ENCODE peak calls at places on chromosomes 11 and 22, in five cellular contexts. One of them, this sample, is unnamed.

GRCh38 chr11:44766112-44766971 is 39.6 kb downstream of the TSPAN18 start:
- DNase-seq in tibial nerve: no peak
- DNase-seq in dorsolateral prefrontal cortex: no peak
- DNase-seq in colonic mucosa: no peak
- DNase-seq in thoracic aorta: peak
- DNase-seq in this sample: no peak

GRCh38 chr11:96293583-96293982 is 49.4 kb downstream of the MAML2 start:
- DNase-seq in tibial nerve: no peak
- DNase-seq in dorsolateral prefrontal cortex: no peak
- DNase-seq in colonic mucosa: no peak
- DNase-seq in thoracic aorta: no peak
- DNase-seq in this sample: no peak

GRCh38 chr22:42688241-42688913 is 32.3 kb downstream of the A4GALT start:
- DNase-seq in tibial nerve: peak
- DNase-seq in dorsolateral prefrontal cortex: no peak
- DNase-seq in colonic mucosa: peak
- DNase-seq in thoracic aorta: peak
- DNase-seq in this sample: peak

GRCh38 chr22:28116261-28116673 is 197.2 kb upstream of the PITPNB start:
- DNase-seq in tibial nerve: no peak
- DNase-seq in dorsolateral prefrontal cortex: no peak
- DNase-seq in colonic mucosa: no peak
- DNase-seq in thoracic aorta: peak
- DNase-seq in this sample: peak

GRCh38 chr11:35352107-35352888 is 67.1 kb downstream of the SLC1A2 start:
- DNase-seq in tibial nerve: no peak
- DNase-seq in dorsolateral prefrontal cortex: no peak
- DNase-seq in colonic mucosa: no peak
- DNase-seq in thoracic aorta: no peak
- DNase-seq in this sample: no peak

GRCh38 chr11:72719551-72719950 is 32.7 kb downstream of the ARAP1 start:
- DNase-seq in tibial nerve: no peak
- DNase-seq in dorsolateral prefrontal cortex: no peak
- DNase-seq in colonic mucosa: no peak
- DNase-seq in thoracic aorta: no peak
- DNase-seq in this sample: no peak

GRCh38 chr22:17990942-17991341 is 33.4 kb downstream of the MICAL3 start:
- DNase-seq in tibial nerve: no peak
- DNase-seq in dorsolateral prefrontal cortex: no peak
- DNase-seq in colonic mucosa: no peak
- DNase-seq in thoracic aorta: no peak
- DNase-seq in this sample: no peak

GRCh38 chr11:33980896-33981295 is 70.6 kb upstream of the CAPRIN1 start:
- DNase-seq in tibial nerve: no peak
- DNase-seq in dorsolateral prefrontal cortex: no peak
- DNase-seq in colonic mucosa: no peak
- DNase-seq in thoracic aorta: no peak
- DNase-seq in this sample: no peak

GRCh38 chr22:19143967-19144400 is 467 bp downstream of the ESS2 start:
- DNase-seq in tibial nerve: no peak
- DNase-seq in dorsolateral prefrontal cortex: no peak
- DNase-seq in colonic mucosa: no peak
- DNase-seq in thoracic aorta: no peak
- DNase-seq in this sample: no peak

GRCh38 chr11:105244157-105244820 is 104.7 kb upstream of the CARD18 start:
- DNase-seq in tibial nerve: no peak
- DNase-seq in dorsolateral prefrontal cortex: no peak
- DNase-seq in colonic mucosa: no peak
- DNase-seq in thoracic aorta: peak
- DNase-seq in this sample: peak

GRCh38 chr22:18060646-18061620 is 16.9 kb upstream of the PEX26 start:
- DNase-seq in tibial nerve: no peak
- DNase-seq in dorsolateral prefrontal cortex: no peak
- DNase-seq in colonic mucosa: peak
- DNase-seq in thoracic aorta: no peak
- DNase-seq in this sample: no peak

GRCh38 chr11:62069374-62069773 is 54.4 kb upstream of the INCENP start:
- DNase-seq in tibial nerve: no peak
- DNase-seq in dorsolateral prefrontal cortex: no peak
- DNase-seq in colonic mucosa: no peak
- DNase-seq in thoracic aorta: no peak
- DNase-seq in this sample: no peak

GRCh38 chr11:115707180-115707905 is 203.1 kb upstream of the CADM1 start:
- DNase-seq in tibial nerve: peak
- DNase-seq in dorsolateral prefrontal cortex: no peak
- DNase-seq in colonic mucosa: no peak
- DNase-seq in thoracic aorta: no peak
- DNase-seq in this sample: no peak

GRCh38 chr11:92697461-92698314 is 271.8 kb upstream of the MTNR1B start:
- DNase-seq in tibial nerve: no peak
- DNase-seq in dorsolateral prefrontal cortex: no peak
- DNase-seq in colonic mucosa: no peak
- DNase-seq in thoracic aorta: no peak
- DNase-seq in this sample: no peak

GRCh38 chr22:49664891-49665290 is 162.8 kb downstream of the BRD1 start:
- DNase-seq in tibial nerve: no peak
- DNase-seq in dorsolateral prefrontal cortex: no peak
- DNase-seq in colonic mucosa: no peak
- DNase-seq in thoracic aorta: no peak
- DNase-seq in this sample: no peak

DNA sequence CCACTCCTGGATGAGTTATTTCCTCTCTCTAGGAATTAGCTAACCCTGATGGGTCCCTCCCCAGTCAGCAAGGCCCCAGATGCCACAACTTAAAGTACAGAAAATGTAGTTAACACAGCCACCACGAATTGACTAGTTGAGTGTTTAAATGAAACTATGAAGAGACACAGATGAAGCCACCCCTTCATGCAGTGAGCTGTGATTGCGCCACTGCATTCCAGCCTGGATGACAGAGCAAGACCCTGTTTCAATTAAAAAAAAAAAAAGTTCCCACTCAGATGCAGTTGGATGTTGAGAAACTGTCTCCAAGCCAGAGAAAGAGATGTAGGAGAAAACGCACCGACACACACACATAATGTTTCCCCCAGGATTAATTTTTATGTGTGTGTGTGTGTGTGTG is 53.3 kb downstream of the SCN3B start:
- DNase-seq in tibial nerve: no peak
- DNase-seq in dorsolateral prefrontal cortex: no peak
- DNase-seq in colonic mucosa: no peak
- DNase-seq in thoracic aorta: no peak
- DNase-seq in this sample: no peak
- H3K4me3 ChIP-seq in tibial nerve: no peak
- H3K4me3 ChIP-seq in dorsolateral prefrontal cortex: no peak
- H3K4me3 ChIP-seq in colonic mucosa: no peak
- H3K4me3 ChIP-seq in thoracic aorta: no peak
- H3K4me3 ChIP-seq in this sample: no peak

GRCh38 chr11:112828433-112828832 is 132.8 kb upstream of the NCAM1 start:
- DNase-seq in tibial nerve: no peak
- DNase-seq in dorsolateral prefrontal cortex: no peak
- DNase-seq in colonic mucosa: no peak
- DNase-seq in thoracic aorta: no peak
- DNase-seq in this sample: no peak
- TF ChIP-seq CTCF in tibial nerve: no peak
- TF ChIP-seq CTCF in dorsolateral prefrontal cortex: no peak
- TF ChIP-seq CTCF in colonic mucosa: no peak
- TF ChIP-seq CTCF in thoracic aorta: no peak
- TF ChIP-seq CTCF in this sample: no peak

GRCh38 chr22:40432167-40432566 is 61.8 kb downstream of the SGSM3 start:
- DNase-seq in tibial nerve: no peak
- DNase-seq in dorsolateral prefrontal cortex: no peak
- DNase-seq in colonic mucosa: no peak
- DNase-seq in thoracic aorta: no peak
- DNase-seq in this sample: no peak

GRCh38 chr22:40436460-40437431 is 66.4 kb downstream of the SGSM3 start:
- DNase-seq in tibial nerve: peak
- DNase-seq in dorsolateral prefrontal cortex: no peak
- DNase-seq in colonic mucosa: no peak
- DNase-seq in thoracic aorta: no peak
- DNase-seq in this sample: no peak

GRCh38 chr22:40434101-40434500 is 63.7 kb downstream of the SGSM3 start:
- DNase-seq in tibial nerve: no peak
- DNase-seq in dorsolateral prefrontal cortex: no peak
- DNase-seq in colonic mucosa: no peak
- DNase-seq in thoracic aorta: no peak
- DNase-seq in this sample: no peak

GRCh38 chr22:40432625-40433024 is 62.2 kb downstream of the SGSM3 start:
- DNase-seq in tibial nerve: no peak
- DNase-seq in dorsolateral prefrontal cortex: no peak
- DNase-seq in colonic mucosa: no peak
- DNase-seq in thoracic aorta: no peak
- DNase-seq in this sample: no peak

GRCh38 chr22:40434745-40435144 is 64.4 kb downstream of the SGSM3 start:
- DNase-seq in tibial nerve: no peak
- DNase-seq in dorsolateral prefrontal cortex: no peak
- DNase-seq in colonic mucosa: no peak
- DNase-seq in thoracic aorta: no peak
- DNase-seq in this sample: no peak
- H3K4me3 ChIP-seq in tibial nerve: no peak
- H3K4me3 ChIP-seq in dorsolateral prefrontal cortex: no peak
- H3K4me3 ChIP-seq in colonic mucosa: no peak
- H3K4me3 ChIP-seq in thoracic aorta: no peak
- H3K4me3 ChIP-seq in this sample: no peak

DNA sequence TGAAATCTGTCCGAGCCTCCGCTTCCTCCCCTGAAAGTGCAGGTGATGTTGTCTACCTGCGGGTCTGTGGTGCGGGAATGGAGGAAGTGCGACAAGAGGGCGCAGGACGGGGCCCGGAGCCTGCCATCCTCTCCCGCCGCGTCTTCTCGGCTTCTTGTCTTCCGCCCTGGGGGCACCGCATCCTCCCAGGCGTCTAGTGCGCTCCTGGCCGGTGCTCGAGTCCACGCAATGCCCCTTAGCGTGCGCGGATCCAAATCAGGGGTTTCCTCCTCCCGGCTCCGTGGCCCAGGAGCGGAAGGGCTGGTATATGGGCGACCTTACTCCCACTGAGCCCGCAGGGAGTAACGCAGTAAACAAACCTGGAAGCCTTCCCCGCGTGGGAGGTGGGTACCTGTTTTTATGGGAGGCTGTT is 405 bp downstream of the SFI1 start:
- DNase-seq in tibial nerve: no peak
- DNase-seq in dorsolateral prefrontal cortex: no peak
- DNase-seq in colonic mucosa: peak
- DNase-seq in thoracic aorta: no peak
- DNase-seq in this sample: no peak
- TF ChIP-seq CTCF in tibial nerve: no peak
- TF ChIP-seq CTCF in dorsolateral prefrontal cortex: no peak
- TF ChIP-seq CTCF in colonic mucosa: no peak
- TF ChIP-seq CTCF in thoracic aorta: no peak
- TF ChIP-seq CTCF in this sample: no peak

GRCh38 chr11:1333860-1334259 is 24.4 kb upstream of the TOLLIP start:
- DNase-seq in tibial nerve: no peak
- DNase-seq in dorsolateral prefrontal cortex: no peak
- DNase-seq in colonic mucosa: no peak
- DNase-seq in thoracic aorta: no peak
- DNase-seq in this sample: no peak

GRCh38 chr11:1335264-1335810 is 25.9 kb upstream of the TOLLIP start:
- DNase-seq in tibial nerve: no peak
- DNase-seq in dorsolateral prefrontal cortex: no peak
- DNase-seq in colonic mucosa: no peak
- DNase-seq in thoracic aorta: no peak
- DNase-seq in this sample: no peak

GRCh38 chr11:1336836-1337646 is 27.6 kb upstream of the TOLLIP start:
- DNase-seq in tibial nerve: peak
- DNase-seq in dorsolateral prefrontal cortex: no peak
- DNase-seq in colonic mucosa: peak
- DNase-seq in thoracic aorta: no peak
- DNase-seq in this sample: no peak

GRCh38 chr11:1337647-1338007 is 28.2 kb upstream of the TOLLIP start:
- DNase-seq in tibial nerve: no peak
- DNase-seq in dorsolateral prefrontal cortex: no peak
- DNase-seq in colonic mucosa: peak
- DNase-seq in thoracic aorta: no peak
- DNase-seq in this sample: no peak

DNA sequence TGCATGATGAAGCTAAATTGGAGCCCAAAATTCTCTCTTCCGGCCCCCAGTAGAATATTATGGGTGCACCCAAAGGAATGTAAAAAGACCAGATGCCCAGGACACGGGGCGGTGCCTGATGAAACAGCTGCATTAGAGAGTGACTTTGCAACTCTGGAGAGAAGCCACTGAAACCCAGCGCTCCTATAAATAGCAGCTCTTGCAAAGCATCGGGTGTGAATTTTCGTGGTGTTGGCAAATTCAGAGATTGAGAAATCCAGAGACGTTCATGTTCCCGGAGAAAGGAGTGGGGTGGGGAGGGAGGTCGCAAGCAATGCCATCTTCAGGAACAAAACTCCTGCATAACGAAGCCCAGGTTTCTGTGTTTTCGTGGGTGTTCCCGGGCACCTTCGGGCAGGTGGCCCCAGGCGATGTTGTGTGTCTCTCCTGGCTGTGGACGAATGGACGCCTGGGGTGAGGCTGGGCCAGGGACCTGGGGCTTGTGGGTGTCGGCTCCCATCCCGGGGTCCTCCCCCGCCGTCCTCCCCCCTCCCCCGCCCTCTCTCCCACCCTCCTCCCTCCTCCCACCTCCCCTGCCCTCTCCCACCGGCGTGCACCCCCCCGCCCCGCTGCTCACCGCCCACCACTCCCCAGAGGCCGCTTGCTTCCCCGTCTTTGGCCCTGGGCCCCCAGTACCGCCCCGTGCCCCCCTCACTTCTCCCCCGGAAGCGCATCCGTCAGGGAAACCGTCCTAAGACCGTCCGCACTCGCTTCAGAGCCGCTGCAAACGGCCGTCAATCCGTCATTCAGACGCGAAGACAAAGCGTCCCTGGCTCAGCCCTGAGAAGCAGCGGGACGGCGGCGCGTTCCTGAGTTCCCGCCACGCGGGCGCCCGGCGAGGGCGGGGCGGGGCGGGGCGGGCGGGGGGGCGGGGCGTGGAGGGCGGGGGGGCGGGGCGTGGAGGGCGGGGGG is 26.7 kb upstream of the TOLLIP start:
- DNase-seq in tibial nerve: peak
- DNase-seq in dorsolateral prefrontal cortex: peak
- DNase-seq in colonic mucosa: peak
- DNase-seq in thoracic aorta: peak
- DNase-seq in this sample: no peak
- H3K4me3 ChIP-seq in tibial nerve: peak
- H3K4me3 ChIP-seq in dorsolateral prefrontal cortex: peak
- H3K4me3 ChIP-seq in colonic mucosa: peak
- H3K4me3 ChIP-seq in thoracic aorta: peak
- H3K4me3 ChIP-seq in this sample: peak

This sample was measured in HFF-Myc.